ENCODE peak calls at places on chromosomes 7 and 10, in four cellular contexts. One of them, this sample, is unnamed.

GRCh38 chr10:106863549-106863948 is 301.0 kb downstream of the SORCS1 start:
- DNase-seq in spleen: no peak
- DNase-seq in transverse colon: no peak
- DNase-seq in sigmoid colon: no peak
- DNase-seq in this sample: no peak

GRCh38 chr7:13042605-13043236 is 355.3 kb downstream of the ARL4A start:
- DNase-seq in spleen: no peak
- DNase-seq in transverse colon: no peak
- DNase-seq in sigmoid colon: no peak
- DNase-seq in this sample: no peak

GRCh38 chr10:44492678-44493077 is 107.8 kb upstream of the CXCL12 start:
- DNase-seq in spleen: no peak
- DNase-seq in transverse colon: no peak
- DNase-seq in sigmoid colon: no peak
- DNase-seq in this sample: no peak

GRCh38 chr10:22712959-22713852 is 1.2 kb downstream of the PIP4K2A start:
- DNase-seq in spleen: peak; percentile 92
- DNase-seq in transverse colon: peak; percentile 40
- DNase-seq in sigmoid colon: no peak
- DNase-seq in this sample: no peak

GRCh38 chr10:21494221-21495001 is 31.1 kb downstream of the SKIDA1 start:
- DNase-seq in spleen: peak; percentile 85
- DNase-seq in transverse colon: no peak
- DNase-seq in sigmoid colon: peak; percentile 66
- DNase-seq in this sample: no peak

GRCh38 chr10:130080461-130080814 is 30.2 kb downstream of the C10orf143 start:
- DNase-seq in spleen: no peak
- DNase-seq in transverse colon: no peak
- DNase-seq in sigmoid colon: no peak
- DNase-seq in this sample: no peak

GRCh38 chr10:86103391-86104101 is 263.0 kb downstream of the GRID1 start:
- DNase-seq in spleen: peak; percentile 65
- DNase-seq in transverse colon: no peak
- DNase-seq in sigmoid colon: no peak
- DNase-seq in this sample: no peak

GRCh38 chr7:32115831-32116230 is 45.6 kb upstream of the PDE1C start:
- DNase-seq in spleen: no peak
- DNase-seq in transverse colon: no peak
- DNase-seq in sigmoid colon: no peak
- DNase-seq in this sample: no peak

GRCh38 chr7:11830582-11831382 is 1.2 kb downstream of the THSD7A start:
- DNase-seq in spleen: no peak
- DNase-seq in transverse colon: no peak
- DNase-seq in sigmoid colon: no peak
- DNase-seq in this sample: no peak

GRCh38 chr7:127789031-127789430 is 137.0 kb downstream of the SND1 start:
- DNase-seq in spleen: no peak
- DNase-seq in transverse colon: no peak
- DNase-seq in sigmoid colon: no peak
- DNase-seq in this sample: no peak

GRCh38 chr7:151051108-151051507 is 2.8 kb downstream of the ASIC3 start:
- DNase-seq in spleen: no peak
- DNase-seq in transverse colon: peak; percentile 43
- DNase-seq in sigmoid colon: no peak
- DNase-seq in this sample: no peak

GRCh38 chr10:67618116-67618515 is 77.9 kb downstream of the CTNNA3 start:
- DNase-seq in spleen: no peak
- DNase-seq in transverse colon: no peak
- DNase-seq in sigmoid colon: no peak
- DNase-seq in this sample: no peak

GRCh38 chr10:70540789-70541360 is 61.7 kb downstream of the PRF1 start:
- DNase-seq in spleen: no peak
- DNase-seq in transverse colon: no peak
- DNase-seq in sigmoid colon: no peak
- DNase-seq in this sample: no peak

GRCh38 chr10:3464760-3465405 is 292.3 kb upstream of the PITRM1 start:
- DNase-seq in spleen: no peak
- DNase-seq in transverse colon: peak; percentile 42
- DNase-seq in sigmoid colon: no peak
- DNase-seq in this sample: no peak

GRCh38 chr10:51201947-51202346 is 127.7 kb downstream of the PRKG1 start:
- DNase-seq in spleen: no peak
- DNase-seq in transverse colon: peak; percentile 26
- DNase-seq in sigmoid colon: no peak
- DNase-seq in this sample: no peak

GRCh38 chr10:34386911-34387310 is 428.2 kb downstream of the PARD3 start:
- DNase-seq in spleen: no peak
- DNase-seq in transverse colon: no peak
- DNase-seq in sigmoid colon: no peak
- DNase-seq in this sample: no peak

GRCh38 chr10:13971586-13972475 is 358.9 kb downstream of the FRMD4A start:
- DNase-seq in spleen: no peak
- DNase-seq in transverse colon: no peak
- DNase-seq in sigmoid colon: no peak
- DNase-seq in this sample: no peak

GRCh38 chr10:97914837-97915211 is 65.2 kb downstream of the GOLGA7B start:
- DNase-seq in spleen: peak; percentile 86
- DNase-seq in transverse colon: peak; percentile 78
- DNase-seq in sigmoid colon: peak; percentile 79
- DNase-seq in this sample: no peak

GRCh38 chr10:48459270-48460147 is 145.4 kb downstream of the ARHGAP22 start:
- DNase-seq in spleen: peak; percentile 71
- DNase-seq in transverse colon: no peak
- DNase-seq in sigmoid colon: peak; percentile 60
- DNase-seq in this sample: no peak

GRCh38 chr7:16817536-16817935 is 12.7 kb upstream of the AGR2 start:
- DNase-seq in spleen: no peak
- DNase-seq in transverse colon: no peak
- DNase-seq in sigmoid colon: no peak
- DNase-seq in this sample: no peak

GRCh38 chr7:108385834-108386422 is 70.3 kb downstream of the NRCAM start:
- DNase-seq in spleen: no peak
- DNase-seq in transverse colon: no peak
- DNase-seq in sigmoid colon: no peak
- DNase-seq in this sample: no peak

GRCh38 chr7:115340828-115341227 is 418.9 kb downstream of the MDFIC start:
- DNase-seq in spleen: no peak
- DNase-seq in transverse colon: no peak
- DNase-seq in sigmoid colon: no peak
- DNase-seq in this sample: no peak

GRCh38 chr7:118232837-118233236 is 8.3 kb downstream of the ANKRD7 start:
- DNase-seq in spleen: no peak
- DNase-seq in transverse colon: no peak
- DNase-seq in sigmoid colon: no peak
- DNase-seq in this sample: no peak

GRCh38 chr10:82814635-82815034 is 939.6 kb downstream of the NRG3 start:
- DNase-seq in spleen: no peak
- DNase-seq in transverse colon: no peak
- DNase-seq in sigmoid colon: no peak
- DNase-seq in this sample: no peak

GRCh38 chr10:124244256-124244877 is 151.0 kb upstream of the CHST15 start:
- DNase-seq in spleen: no peak
- DNase-seq in transverse colon: peak; percentile 1
- DNase-seq in sigmoid colon: peak; percentile 62
- DNase-seq in this sample: no peak

GRCh38 chr10:6667679-6668270 is 87.7 kb upstream of the PRKCQ start:
- DNase-seq in spleen: no peak
- DNase-seq in transverse colon: peak; percentile 9
- DNase-seq in sigmoid colon: no peak
- DNase-seq in this sample: no peak

GRCh38 chr10:5536486-5536885 is 11.7 kb downstream of the CALML3 start:
- DNase-seq in spleen: peak; percentile 11
- DNase-seq in transverse colon: peak; percentile 0
- DNase-seq in sigmoid colon: peak; percentile 25
- DNase-seq in this sample: no peak

GRCh38 chr7:149732111-149732561 is 41.3 kb downstream of the ZNF467 start:
- DNase-seq in spleen: peak; percentile 70
- DNase-seq in transverse colon: no peak
- DNase-seq in sigmoid colon: no peak
- DNase-seq in this sample: no peak

GRCh38 chr7:151867912-151868804 is 8.8 kb downstream of the PRKAG2 start:
- DNase-seq in spleen: peak; percentile 58
- DNase-seq in transverse colon: no peak
- DNase-seq in sigmoid colon: no peak
- DNase-seq in this sample: no peak

GRCh38 chr10:132566892-132567291 is 29.3 kb downstream of the INPP5A start:
- DNase-seq in spleen: no peak
- DNase-seq in transverse colon: no peak
- DNase-seq in sigmoid colon: peak; percentile 32
- DNase-seq in this sample: no peak

GRCh38 chr7:30135551-30136271 is 925 bp downstream of the MTURN start:
- DNase-seq in spleen: peak; percentile 93
- DNase-seq in transverse colon: peak; percentile 63
- DNase-seq in sigmoid colon: peak; percentile 81
- DNase-seq in this sample: peak; percentile 93
- TF ChIP-seq POLR2A in spleen: no peak
- TF ChIP-seq POLR2A in transverse colon: no peak
- TF ChIP-seq POLR2A in sigmoid colon: peak; percentile 17
- TF ChIP-seq POLR2A in this sample: no peak

GRCh38 chr10:12164085-12164484 is 31.6 kb downstream of the NUDT5 start:
- DNase-seq in spleen: no peak
- DNase-seq in transverse colon: no peak
- DNase-seq in sigmoid colon: no peak
- DNase-seq in this sample: no peak

GRCh38 chr10:12165036-12165435 is 30.7 kb downstream of the NUDT5 start:
- DNase-seq in spleen: no peak
- DNase-seq in transverse colon: no peak
- DNase-seq in sigmoid colon: no peak
- DNase-seq in this sample: no peak

GRCh38 chr10:12165992-12166775 is 29.5 kb downstream of the NUDT5 start:
- DNase-seq in spleen: no peak
- DNase-seq in transverse colon: no peak
- DNase-seq in sigmoid colon: no peak
- DNase-seq in this sample: no peak

GRCh38 chr10:12160664-12161063 is 31.2 kb downstream of the SEC61A2 start:
- DNase-seq in spleen: no peak
- DNase-seq in transverse colon: no peak
- DNase-seq in sigmoid colon: no peak
- DNase-seq in this sample: no peak

GRCh38 chr10:12162927-12163326 is 32.8 kb downstream of the NUDT5 start:
- DNase-seq in spleen: no peak
- DNase-seq in transverse colon: no peak
- DNase-seq in sigmoid colon: no peak
- DNase-seq in this sample: no peak
- H3K36me3 ChIP-seq in spleen: peaks cover 52% of the 10 kb centered on the region
- H3K36me3 ChIP-seq in transverse colon: no peaks in the 10 kb centered on the region
- H3K36me3 ChIP-seq in sigmoid colon: peaks cover 99% of the 10 kb centered on the region
- H3K36me3 ChIP-seq in this sample: peaks cover 15% of the 10 kb centered on the region

DNA sequence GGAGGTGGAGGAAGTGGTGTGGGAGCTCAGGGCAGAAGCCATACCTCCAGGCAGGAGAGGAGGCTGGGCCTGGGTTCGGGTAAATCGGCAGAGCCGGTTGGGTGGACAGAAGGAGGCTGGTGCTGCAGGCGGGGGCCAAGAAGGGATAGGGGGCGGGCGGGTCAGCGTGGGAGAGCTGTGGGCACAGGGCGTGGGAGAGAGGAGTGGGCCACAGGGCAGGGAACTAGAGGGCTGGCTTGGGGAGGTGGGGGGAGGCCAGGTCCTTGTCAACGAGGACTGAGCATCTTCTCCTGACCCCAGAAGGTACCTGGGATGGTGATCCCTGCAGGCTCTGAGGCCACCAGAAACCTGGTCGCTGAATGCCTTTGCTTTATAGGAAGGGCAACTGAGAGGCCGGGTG is 11.9 kb downstream of the LAT2 start:
- DNase-seq in spleen: no peak
- DNase-seq in transverse colon: no peak
- DNase-seq in sigmoid colon: no peak
- DNase-seq in this sample: no peak
- TF ChIP-seq POLR2A in spleen: no peak
- TF ChIP-seq POLR2A in transverse colon: no peak
- TF ChIP-seq POLR2A in sigmoid colon: no peak
- TF ChIP-seq POLR2A in this sample: no peak

DNA sequence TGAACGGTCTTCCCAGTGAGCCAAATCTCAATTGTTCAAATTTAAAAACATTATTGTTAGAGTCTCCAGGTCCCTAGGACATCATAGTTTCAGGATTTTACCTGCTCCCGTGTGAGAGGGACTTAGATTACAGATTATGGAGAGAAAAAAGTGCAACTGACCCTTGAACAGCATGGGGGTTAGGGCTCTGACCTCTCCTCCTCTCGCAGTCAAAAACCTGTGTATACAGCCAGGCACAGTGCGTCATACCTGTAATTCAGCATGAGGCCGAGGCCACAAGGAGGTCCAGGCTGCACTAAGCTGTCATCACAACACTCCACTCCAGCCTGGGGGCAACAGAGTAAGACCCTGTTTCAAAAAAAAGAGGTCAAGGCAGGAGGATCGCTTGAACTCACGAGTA is 25.5 kb downstream of the BAZ1B start:
- DNase-seq in spleen: no peak
- DNase-seq in transverse colon: no peak
- DNase-seq in sigmoid colon: no peak
- DNase-seq in this sample: no peak
- H3K36me3 ChIP-seq in spleen: peaks cover 94% of the 10 kb centered on the region
- H3K36me3 ChIP-seq in transverse colon: no peaks in the 10 kb centered on the region
- H3K36me3 ChIP-seq in sigmoid colon: peaks cover 100% of the 10 kb centered on the region
- H3K36me3 ChIP-seq in this sample: peaks cover 100% of the 10 kb centered on the region

GRCh38 chr10:93437000-93437945 is 44.9 kb downstream of the MYOF start:
- DNase-seq in spleen: no peak
- DNase-seq in transverse colon: peak; percentile 64
- DNase-seq in sigmoid colon: peak; percentile 98
- DNase-seq in this sample: peak; percentile 97
- TF ChIP-seq POLR2A in spleen: no peak
- TF ChIP-seq POLR2A in transverse colon: no peak
- TF ChIP-seq POLR2A in sigmoid colon: peak; percentile 46
- TF ChIP-seq POLR2A in this sample: peak; percentile 23

GRCh38 chr7:130178251-130178650 is 27.0 kb downstream of the TMEM209 start:
- DNase-seq in spleen: no peak
- DNase-seq in transverse colon: no peak
- DNase-seq in sigmoid colon: no peak
- DNase-seq in this sample: no peak
- H3K36me3 ChIP-seq in spleen: peaks cover 26% of the 10 kb centered on the region
- H3K36me3 ChIP-seq in transverse colon: no peaks in the 10 kb centered on the region
- H3K36me3 ChIP-seq in sigmoid colon: peaks cover 78% of the 10 kb centered on the region
- H3K36me3 ChIP-seq in this sample: peaks cover 7% of the 10 kb centered on the region